ENCODE peak calls at places on chromosomes 16 and 17, in four cellular contexts. Z, C, D and M are unnamed samples.

GRCh38 chr17:77720946-77721822 is 237.3 kb upstream of the TNRC6C start:
- DNase-seq in Z (no peak), C (no peak), D (no peak), M (no peak)

GRCh38 chr16:75203667-75204409 is 3.1 kb downstream of the CTRB2 start:
- DNase-seq in Z (peak; percentile 35), C (no peak), D (no peak), M (peak; percentile 51)

GRCh38 chr16:87778830-87779579 is 13.2 kb upstream of the KLHDC4 start:
- DNase-seq in Z (peak; percentile 96), C (peak; percentile 92), D (peak; percentile 52), M (peak; percentile 93)

GRCh38 chr16:89031715-89032659 is 55.0 kb upstream of the CBFA2T3 start:
- DNase-seq in Z (peak; percentile 81), C (no peak), D (no peak), M (peak; percentile 66)

GRCh38 chr16:84633622-84634021 is 14.7 kb upstream of the KLHL36 start:
- DNase-seq in Z (peak; percentile 74), C (no peak), D (no peak), M (no peak)

GRCh38 chr17:44922136-44922535 is 6.8 kb upstream of the GFAP start:
- DNase-seq in Z (peak; percentile 6), C (no peak), D (no peak), M (no peak)

GRCh38 chr17:62750502-62751349 is 57.4 kb downstream of the MARCHF10 start:
- DNase-seq in Z (no peak), C (no peak), D (no peak), M (no peak)

GRCh38 chr16:67652578-67653130 is 7.4 kb downstream of the ACD start:
- DNase-seq in Z (no peak), C (no peak), D (no peak), M (peak; percentile 74)

GRCh38 chr17:61809816-61810392 is 53.4 kb downstream of the BRIP1 start:
- DNase-seq in Z (no peak), C (no peak), D (no peak), M (no peak)

GRCh38 chr16:19683453-19684236 is 34.4 kb downstream of the KNOP1 start:
- DNase-seq in Z (no peak), C (no peak), D (no peak), M (no peak)

GRCh38 chr16:87789437-87790277 is 23.9 kb upstream of the KLHDC4 start:
- DNase-seq in Z (no peak), C (no peak), D (no peak), M (peak; percentile 3)

GRCh38 chr17:9072626-9073339 is 51.5 kb downstream of the NTN1 start:
- DNase-seq in Z (peak; percentile 53), C (no peak), D (peak; percentile 42), M (no peak)

GRCh38 chr16:86375370-86375769 is 135.0 kb upstream of the FOXF1 start:
- DNase-seq in Z (no peak), C (no peak), D (no peak), M (no peak)

GRCh38 chr16:20904507-20905079 is 4.0 kb downstream of the LYRM1 start:
- DNase-seq in Z (no peak), C (no peak), D (no peak), M (no peak)

GRCh38 chr17:28211811-28212210 is 107.2 kb upstream of the TMEM97 start:
- DNase-seq in Z (no peak), C (no peak), D (no peak), M (no peak)

GRCh38 chr16:48511071-48511540 is 98.9 kb downstream of the N4BP1 start:
- DNase-seq in Z (no peak), C (no peak), D (no peak), M (peak; percentile 32)

GRCh38 chr17:57340160-57340981 is 84.0 kb downstream of the MSI2 start:
- DNase-seq in Z (no peak), C (no peak), D (no peak), M (no peak)

GRCh38 chr17:32323046-32323445 is 18.9 kb downstream of the C17orf75 start:
- DNase-seq in Z (peak; percentile 67), C (no peak), D (no peak), M (no peak)

GRCh38 chr16:86083382-86084002 is 184.5 kb downstream of the IRF8 start:
- DNase-seq in Z (no peak), C (no peak), D (no peak), M (no peak)

GRCh38 chr16:52512297-52512987 is 34.5 kb downstream of the TOX3 start:
- DNase-seq in Z (no peak), C (no peak), D (no peak), M (no peak)

GRCh38 chr17:33118391-33118790 is 126.7 kb downstream of the SPACA3 start:
- DNase-seq in Z (no peak), C (no peak), D (no peak), M (no peak)

GRCh38 chr16:24820522-24820921 is 25.2 kb upstream of the SLC5A11 start:
- DNase-seq in Z (no peak), C (no peak), D (no peak), M (no peak)

GRCh38 chr17:81831957-81832607 is 1.0 kb downstream of the MCRIP1 start:
- DNase-seq in Z (peak; percentile 67), C (peak; percentile 41), D (no peak), M (peak; percentile 78)

GRCh38 chr16:22721497-22722100 is 92.4 kb upstream of the HS3ST2 start:
- DNase-seq in Z (no peak), C (no peak), D (no peak), M (no peak)

GRCh38 chr17:74750039-74750326 is 1.6 kb downstream of the NHERF1 start:
- DNase-seq in Z (no peak), C (no peak), D (no peak), M (no peak)

GRCh38 chr16:62064173-62064572 is 27.9 kb upstream of the CDH8 start:
- DNase-seq in Z (no peak), C (no peak), D (no peak), M (no peak)

GRCh38 chr17:80849119-80849518 is 142.5 kb upstream of the CHMP6 start:
- DNase-seq in Z (no peak), C (no peak), D (no peak), M (no peak)

GRCh38 chr16:85350973-85351372 is 238.7 kb upstream of the CIBAR2 start:
- DNase-seq in Z (peak; percentile 91), C (no peak), D (peak; percentile 90), M (peak; percentile 87)

DNA sequence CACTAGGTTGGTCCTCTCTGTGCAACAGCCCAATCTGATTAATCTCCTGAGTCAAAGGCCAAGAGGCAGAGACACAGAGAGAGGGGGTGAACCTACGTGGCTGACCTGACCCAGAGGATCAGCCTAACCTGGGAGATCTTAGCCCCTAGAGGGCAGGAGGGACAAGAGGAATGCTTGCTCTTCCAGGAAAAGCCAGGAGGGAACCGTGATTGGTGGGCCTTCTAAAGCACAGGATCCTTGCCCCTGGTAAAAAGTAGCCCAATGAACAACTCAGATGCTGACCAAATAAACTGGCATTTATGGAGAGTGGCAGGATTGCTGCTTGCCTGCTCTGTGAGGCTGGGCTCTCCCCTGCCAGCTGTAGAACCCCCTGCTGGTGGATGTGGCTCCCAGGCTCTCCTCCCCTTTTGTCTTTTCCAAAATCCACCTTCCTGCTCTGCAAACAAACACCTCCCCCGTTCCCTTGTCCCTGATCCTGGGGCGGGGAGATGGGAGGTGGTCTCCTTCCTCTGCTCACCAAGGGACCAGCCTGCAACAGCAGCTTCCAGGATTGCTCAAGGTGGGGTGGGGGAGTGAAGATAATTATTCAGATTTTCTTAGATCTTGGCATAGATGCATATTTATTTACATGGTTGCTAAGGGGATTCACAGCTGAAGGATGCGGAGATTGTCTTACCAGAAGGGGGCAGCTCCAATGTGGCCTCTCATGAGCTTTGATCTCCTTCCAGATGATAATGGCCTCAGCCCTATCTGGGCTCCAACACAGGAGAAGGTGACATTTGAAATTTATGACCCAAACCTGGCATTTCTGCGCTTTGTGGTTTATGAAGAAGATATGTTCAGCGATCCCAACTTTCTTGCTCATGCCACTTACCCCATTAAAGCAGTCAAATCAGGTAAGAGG is 71.9 kb downstream of the SDR42E1 start:
- DNase-seq in Z (no peak), C (no peak), D (no peak), M (no peak)
- TF ChIP-seq CTCF in Z (no peak), C (no peak), D (no peak), M (no peak)

GRCh38 chr16:13540771-13541170 is 379.2 kb upstream of the ERCC4 start:
- DNase-seq in Z (no peak), C (no peak), D (no peak), M (no peak)
- TF ChIP-seq CTCF in Z (no peak), C (no peak), D (no peak), M (no peak)

GRCh38 chr17:4997302-4998026 is at the start of the genes INCA1 and KIF1C:
- DNase-seq in Z (peak; percentile 97), C (peak; percentile 90), D (peak; percentile 71), M (peak; percentile 96)
- TF ChIP-seq CTCF in Z (peak; percentile 15), C (no peak), D (peak; percentile 32), M (no peak)

GRCh38 chr17:79658811-79659207 is 48.0 kb upstream of the RBFOX3 start:
- DNase-seq in Z (no peak), C (no peak), D (no peak), M (no peak)
- TF ChIP-seq CTCF in Z (peak; percentile 37), C (no peak), D (no peak), M (no peak)